ENCODE peak calls at places on chromosome 5, in nine cellular contexts. Q, A, Y, P, W, V, T, B and N are unnamed samples. For H3K4me1, the result is how much of the 10 kb centered on the place peaks cover.

GRCh38 chr5:159547466-159548195 is 217.3 kb upstream of the IL12B start:
- DNase-seq in W (no peak), B (no peak), V (no peak), Q (no peak), P (no peak), Y (no peak), A (no peak), T (no peak), N (peak)

GRCh38 chr5:1553642-1554409 is 30.1 kb upstream of the LPCAT1 start:
- DNase-seq in A (no peak), B (no peak), W (no peak), Q (no peak), T (no peak), Y (no peak), V (no peak), P (no peak), N (no peak)

GRCh38 chr5:131005963-131006684 is 158.9 kb downstream of the HINT1 start:
- DNase-seq in T (peak), V (no peak), P (peak), Q (no peak), Y (peak), B (no peak), A (no peak), W (no peak), N (no peak)

GRCh38 chr5:28766565-28767158 is 1728.3 kb upstream of the CDH9 start:
- DNase-seq in W (no peak), Y (peak), P (peak), Q (no peak), A (peak), B (no peak), V (no peak), T (peak), N (peak)

GRCh38 chr5:96483878-96484277 is 50.8 kb upstream of the PCSK1 start:
- DNase-seq in B (no peak), Y (peak), Q (no peak), W (no peak), V (no peak), T (peak), A (peak), P (peak), N (peak)

GRCh38 chr5:141934099-141934844 is 10.6 kb downstream of the DELE1 start:
- DNase-seq in B (peak), W (no peak), A (no peak), V (no peak), Y (no peak), Q (no peak), T (no peak), P (no peak), N (no peak)

GRCh38 chr5:128920345-128921215 is 44.7 kb upstream of the SLC27A6 start:
- DNase-seq in A (peak), B (no peak), P (no peak), W (no peak), V (no peak), Q (no peak), T (peak), Y (peak), N (peak)

GRCh38 chr5:57172466-57172961 is 1.3 kb upstream of the GPBP1 start:
- DNase-seq in W (no peak), V (peak), Y (peak), P (peak), A (peak), T (no peak), B (no peak), Q (no peak), N (no peak)

GRCh38 chr5:140926903-140927573 is 939 bp downstream of the PCDHAC1 start:
- DNase-seq in W (no peak), Q (no peak), Y (peak), T (peak), V (no peak), A (peak), P (peak), B (peak), N (no peak)

GRCh38 chr5:169169786-169170185 is 131.2 kb downstream of the SLIT3 start:
- DNase-seq in B (no peak), P (no peak), A (no peak), Q (no peak), Y (no peak), V (no peak), T (no peak), W (no peak), N (peak)

GRCh38 chr5:135842737-135843136 is 8.3 kb downstream of the SLC25A48 start:
- DNase-seq in Q (no peak), B (no peak), T (no peak), A (no peak), P (no peak), V (no peak), W (no peak), Y (no peak), N (no peak)

GRCh38 chr5:168020522-168021294 is 270.7 kb upstream of the WWC1 start:
- DNase-seq in A (peak), V (no peak), W (no peak), Q (no peak), P (no peak), T (no peak), Y (no peak), B (no peak), N (no peak)

GRCh38 chr5:40734986-40735385 is 20.8 kb downstream of the TTC33 start:
- DNase-seq in W (no peak), B (no peak), Y (no peak), V (no peak), P (no peak), Q (no peak), A (peak), T (no peak), N (no peak)

GRCh38 chr5:432928-433791 is 9.8 kb upstream of the EXOC3 start:
- DNase-seq in B (peak), P (no peak), A (no peak), V (no peak), Q (no peak), T (peak), Y (no peak), W (no peak), N (no peak)

GRCh38 chr5:139654875-139655491 is 6.8 kb downstream of the CXXC5 start:
- DNase-seq in Y (no peak), B (no peak), A (no peak), T (peak), W (no peak), P (no peak), V (no peak), Q (no peak), N (peak)

GRCh38 chr5:139652788-139653241 is 4.7 kb downstream of the CXXC5 start:
- DNase-seq in Y (no peak), V (no peak), P (no peak), Q (no peak), A (peak), W (no peak), T (no peak), B (no peak), N (no peak)

GRCh38 chr5:139655727-139656271 is 7.7 kb downstream of the CXXC5 start:
- DNase-seq in Q (no peak), V (no peak), Y (peak), T (peak), P (peak), A (peak), B (peak), W (peak), N (peak)

GRCh38 chr5:139653616-139654015 is 5.5 kb downstream of the CXXC5 start:
- DNase-seq in T (no peak), P (no peak), V (no peak), A (no peak), Q (no peak), Y (no peak), W (no peak), B (no peak), N (no peak)

GRCh38 chr5:139654464-139654863 is 6.3 kb downstream of the CXXC5 start:
- DNase-seq in V (no peak), Q (no peak), B (no peak), A (no peak), Y (no peak), W (no peak), T (no peak), P (no peak), N (no peak)
- H3K4me1 ChIP-seq in V (half or more), Q (half or more), B (under half), A (half or more), Y (half or more), W (under half), T (half or more), P (half or more), N (half or more)

DNA sequence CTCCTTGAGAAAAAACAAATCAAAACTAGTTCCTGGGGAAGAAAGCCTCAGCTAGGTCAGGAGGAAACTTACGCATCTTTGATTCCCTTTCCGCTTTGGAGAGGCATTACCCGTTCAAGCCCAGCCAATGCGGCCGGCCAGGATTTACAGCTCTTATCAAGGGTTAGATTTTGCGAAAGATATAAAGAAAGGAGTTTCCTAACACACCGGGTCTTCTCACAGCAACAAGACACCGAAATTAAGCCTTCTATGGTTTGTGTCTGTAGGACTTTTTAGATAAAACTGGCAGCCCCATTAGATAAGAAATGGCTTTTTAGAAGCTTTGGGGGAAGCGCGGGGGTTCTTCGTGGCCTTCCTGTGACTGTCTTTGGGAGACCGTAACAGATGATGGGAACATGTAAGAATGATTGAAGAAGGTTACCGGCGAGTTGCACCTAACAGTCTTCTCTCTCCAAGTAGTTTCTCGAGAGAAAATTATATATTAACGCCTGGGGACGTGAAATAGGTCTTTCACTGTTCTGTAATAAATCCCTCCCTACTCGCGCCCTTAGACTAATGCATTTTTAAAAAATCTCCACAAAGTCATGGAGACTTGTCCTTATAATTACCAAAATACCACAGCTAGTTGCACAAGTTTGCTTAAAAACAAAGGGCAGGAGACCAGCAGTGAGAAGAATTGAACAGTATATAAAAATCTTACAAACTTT is 1.3 kb upstream of the ISL1 start:
- DNase-seq in Y (no peak), T (peak), B (no peak), P (no peak), Q (no peak), V (no peak), W (no peak), A (no peak), N (peak)
- H3K4me1 ChIP-seq in Y (under half), T (under half), B (under half), P (under half), Q (under half), V (under half), W (under half), A (under half), N (under half)

GRCh38 chr5:151023651-151024050 is 3.3 kb downstream of the GPX3 start:
- DNase-seq in T (no peak), W (peak), A (peak), B (peak), P (no peak), V (no peak), Y (no peak), Q (peak), N (no peak)

GRCh38 chr5:151026674-151027073 is 6.3 kb downstream of the GPX3 start:
- DNase-seq in W (peak), V (no peak), B (peak), Q (no peak), Y (no peak), T (no peak), A (no peak), P (no peak), N (no peak)

GRCh38 chr5:151026088-151026487 is 5.7 kb downstream of the GPX3 start:
- DNase-seq in Y (no peak), W (no peak), A (no peak), V (no peak), Q (no peak), T (no peak), B (peak), P (no peak), N (no peak)

GRCh38 chr5:151024440-151024839 is 4.0 kb downstream of the GPX3 start:
- DNase-seq in T (no peak), B (peak), Q (no peak), W (no peak), V (no peak), A (no peak), P (no peak), Y (no peak), N (no peak)

GRCh38 chr5:151024894-151025606 is 4.7 kb downstream of the GPX3 start:
- DNase-seq in T (no peak), B (peak), P (no peak), Y (no peak), W (no peak), Q (no peak), V (no peak), A (no peak), N (no peak)
- H3K4me1 ChIP-seq in T (under half), B (under half), P (under half), Y (under half), W (under half), Q (under half), V (under half), A (under half), N (under half)

GRCh38 chr5:137733011-137733410 is 2.9 kb downstream of the KLHL3 start:
- DNase-seq in V (no peak), B (no peak), Q (no peak), Y (no peak), W (no peak), A (no peak), P (no peak), T (no peak), N (no peak)
- H3K4me1 ChIP-seq in V (under half), B (under half), Q (under half), Y (under half), W (under half), A (under half), P (under half), T (under half), N (under half)